ENCODE peak calls at places on chromosomes 1 and 21, in five cellular contexts. U is iPS DF 6.9, I is PC-9, N is NCI-H345, E is chondrocyte. R is an unnamed sample.

GRCh38 chr1:42189931-42190853 is 25.6 kb upstream of the GUCA2A start:
- DNase-seq in U (no peak), I (no peak), N (no peak), E (no peak), R (no peak)

GRCh38 chr1:978835-979743 is 2.8 kb downstream of the PERM1 start:
- DNase-seq in U (no peak), I (no peak), N (no peak), E (no peak), R (no peak)

GRCh38 chr1:85849660-85850059 is 141.4 kb upstream of the ZNHIT6 start:
- DNase-seq in U (no peak), I (no peak), N (no peak), E (no peak), R (no peak)

GRCh38 chr1:118075116-118075515 is 109.9 kb downstream of the SPAG17 start:
- DNase-seq in U (no peak), I (no peak), N (no peak), E (no peak), R (no peak)

GRCh38 chr1:6502000-6502891 is 10.8 kb upstream of the PLEKHG5 start:
- DNase-seq in U (no peak), I (no peak), N (no peak), E (peak), R (peak)

GRCh38 chr21:16117851-16118592 is 388.2 kb downstream of the USP25 start:
- DNase-seq in U (no peak), I (no peak), N (no peak), E (no peak), R (peak)

GRCh38 chr1:93753766-93754763 is 72.4 kb upstream of the BCAR3 start:
- DNase-seq in U (no peak), I (peak), N (no peak), E (no peak), R (peak)

GRCh38 chr1:203667616-203668015 is 41.0 kb downstream of the ATP2B4 start:
- DNase-seq in U (no peak), I (no peak), N (no peak), E (no peak), R (no peak)

GRCh38 chr1:63975447-63975846 is 201.6 kb downstream of the ROR1 start:
- DNase-seq in U (no peak), I (no peak), N (no peak), E (no peak), R (no peak)

GRCh38 chr21:43653626-43654025 is 5.7 kb downstream of the HSF2BP start:
- DNase-seq in U (no peak), I (no peak), N (no peak), E (no peak), R (no peak)

GRCh38 chr1:156705918-156706646 is 699 bp upstream of the CRABP2 start:
- DNase-seq in U (no peak), I (no peak), N (peak), E (no peak), R (peak)

GRCh38 chr1:245585252-245585959 is 430.6 kb downstream of the KIF26B start:
- DNase-seq in U (no peak), I (no peak), N (no peak), E (no peak), R (no peak)

GRCh38 chr1:162847839-162848453 is 13.0 kb downstream of the CCDC190 start:
- DNase-seq in U (peak), I (peak), N (peak), E (no peak), R (peak)